ENCODE peak calls at places on chromosomes 7 and 10, in ten cellular contexts. R, U, I, Y, T, X, F, L, J and S are unnamed samples.

GRCh38 chr10:48494073-48494472 is 110.8 kb downstream of the ARHGAP22 start:
- DNase-seq in R (no peak), U (no peak), I (no peak), Y (no peak), T (no peak), X (peak), F (no peak), L (no peak), J (no peak), S (no peak)

GRCh38 chr10:3681642-3682554 is 103.1 kb downstream of the KLF6 start:
- DNase-seq in R (no peak), U (no peak), I (no peak), Y (no peak), T (no peak), X (no peak), F (no peak), L (no peak), J (no peak), S (no peak)

GRCh38 chr7:121798896-121799295 is 74.1 kb upstream of the PTPRZ1 start:
- DNase-seq in R (peak), U (no peak), I (no peak), Y (peak), T (no peak), X (peak), F (no peak), L (no peak), J (peak), S (peak)

GRCh38 chr7:150898475-150899011 is 46.2 kb downstream of the AOC1 start:
- DNase-seq in R (peak), U (peak), I (peak), Y (peak), T (peak), X (peak), F (peak), L (peak), J (peak), S (peak)

GRCh38 chr7:27083646-27084045 is 12.2 kb downstream of the HOXA1 start:
- DNase-seq in R (no peak), U (peak), I (no peak), Y (no peak), T (no peak), X (no peak), F (no peak), L (peak), J (no peak), S (no peak)

GRCh38 chr7:116772423-116772852 is 89.9 kb upstream of the CAPZA2 start:
- DNase-seq in R (no peak), U (no peak), I (no peak), Y (no peak), T (no peak), X (no peak), F (no peak), L (no peak), J (peak), S (no peak)

GRCh38 chr7:73715648-73716317 is 3.7 kb downstream of the STX1A start:
- DNase-seq in R (no peak), U (peak), I (no peak), Y (no peak), T (no peak), X (no peak), F (no peak), L (no peak), J (peak), S (no peak)

GRCh38 chr10:21265622-21266021 is 259.9 kb downstream of the SKIDA1 start:
- DNase-seq in R (no peak), U (no peak), I (no peak), Y (no peak), T (no peak), X (no peak), F (no peak), L (no peak), J (peak), S (no peak)

GRCh38 chr7:151062399-151063211 is 3.2 kb downstream of the SLC4A2 start:
- DNase-seq in R (peak), U (no peak), I (no peak), Y (peak), T (no peak), X (peak), F (no peak), L (no peak), J (no peak), S (no peak)

GRCh38 chr10:119412831-119413737 is 129.4 kb downstream of the RGS10 start:
- DNase-seq in R (peak), U (peak), I (no peak), Y (peak), T (no peak), X (no peak), F (no peak), L (no peak), J (no peak), S (no peak)

GRCh38 chr10:92208736-92209135 is 82.1 kb downstream of the CPEB3 start:
- DNase-seq in R (no peak), U (no peak), I (no peak), Y (no peak), T (no peak), X (peak), F (no peak), L (peak), J (no peak), S (no peak)

GRCh38 chr7:94696981-94697670 is 41.2 kb upstream of the SGCE start:
- DNase-seq in R (no peak), U (no peak), I (no peak), Y (no peak), T (no peak), X (no peak), F (no peak), L (peak), J (peak), S (no peak)

GRCh38 chr10:60441515-60441914 is 51.8 kb upstream of the ANK3 start:
- DNase-seq in R (no peak), U (peak), I (no peak), Y (no peak), T (no peak), X (no peak), F (no peak), L (peak), J (peak), S (no peak)

GRCh38 chr10:63456437-63457210 is 9.2 kb downstream of the JMJD1C start:
- DNase-seq in R (no peak), U (no peak), I (no peak), Y (no peak), T (no peak), X (no peak), F (no peak), L (no peak), J (peak), S (no peak)

GRCh38 chr7:55369427-55369826 is 4.3 kb downstream of the LANCL2 start:
- DNase-seq in R (no peak), U (no peak), I (no peak), Y (no peak), T (no peak), X (no peak), F (no peak), L (no peak), J (no peak), S (no peak)

GRCh38 chr7:35792472-35793224 is 8.2 kb upstream of the SEPTIN7 start:
- DNase-seq in R (no peak), U (peak), I (no peak), Y (no peak), T (no peak), X (no peak), F (no peak), L (no peak), J (no peak), S (peak)

GRCh38 chr10:7084255-7085005 is 326.4 kb downstream of the SFMBT2 start:
- DNase-seq in R (no peak), U (peak), I (no peak), Y (no peak), T (no peak), X (no peak), F (no peak), L (no peak), J (no peak), S (peak)

GRCh38 chr7:57449904-57450303 is at the start of gene ZNF716:
- DNase-seq in R (no peak), U (no peak), I (no peak), Y (no peak), T (no peak), X (no peak), F (no peak), L (no peak), J (no peak), S (no peak)

GRCh38 chr10:52777414-52777813 is 4.8 kb upstream of the MBL2 start:
- DNase-seq in R (no peak), U (no peak), I (no peak), Y (no peak), T (no peak), X (no peak), F (no peak), L (no peak), J (no peak), S (no peak)

GRCh38 chr10:68106656-68107055 is 2.6 kb upstream of the MYPN start:
- DNase-seq in R (no peak), U (no peak), I (no peak), Y (no peak), T (no peak), X (no peak), F (no peak), L (no peak), J (no peak), S (no peak)

GRCh38 chr7:8005279-8005678 is 36.7 kb downstream of the GLCCI1 start:
- DNase-seq in R (no peak), U (no peak), I (no peak), Y (no peak), T (no peak), X (no peak), F (no peak), L (no peak), J (no peak), S (no peak)

GRCh38 chr10:71812016-71812912 is 38.8 kb downstream of the PSAP start:
- DNase-seq in R (peak), U (peak), I (peak), Y (peak), T (peak), X (peak), F (peak), L (peak), J (peak), S (peak)

GRCh38 chr10:44997105-44997748 is 3.5 kb upstream of the ZNF22 start:
- DNase-seq in R (no peak), U (no peak), I (no peak), Y (no peak), T (no peak), X (no peak), F (no peak), L (no peak), J (no peak), S (no peak)